ENCODE peak calls at places on chromosomes 1 and 21, in ten cellular contexts. One of them, this sample, is unnamed.

GRCh38 chr1:211566431-211567025 is 12.4 kb downstream of the SLC30A1 start:
- DNase-seq in heart left ventricle: no peak
- DNase-seq in fibroblast of mammary gland: no peak
- DNase-seq in aorta: no peak
- DNase-seq in spleen: no peak
- DNase-seq in cardiac fibroblast: no peak
- DNase-seq in colonic mucosa: no peak
- DNase-seq in left lung: no peak
- DNase-seq in breast epithelium: no peak
- DNase-seq in astrocyte: no peak
- DNase-seq in this sample: no peak

GRCh38 chr1:204829133-204829532 is 41.5 kb upstream of the NFASC start:
- DNase-seq in colonic mucosa: no peak
- DNase-seq in cardiac fibroblast: no peak
- DNase-seq in spleen: no peak
- DNase-seq in breast epithelium: no peak
- DNase-seq in astrocyte: no peak
- DNase-seq in fibroblast of mammary gland: no peak
- DNase-seq in aorta: no peak
- DNase-seq in heart left ventricle: no peak
- DNase-seq in left lung: no peak
- DNase-seq in this sample: no peak

GRCh38 chr21:41933259-41934079 is 20.3 kb downstream of the C2CD2 start:
- DNase-seq in aorta: no peak
- DNase-seq in colonic mucosa: no peak
- DNase-seq in left lung: peak
- DNase-seq in fibroblast of mammary gland: peak
- DNase-seq in spleen: peak
- DNase-seq in cardiac fibroblast: peak
- DNase-seq in astrocyte: no peak
- DNase-seq in breast epithelium: no peak
- DNase-seq in heart left ventricle: no peak
- DNase-seq in this sample: no peak

GRCh38 chr1:4107291-4107690 is 207.2 kb upstream of the C1orf174 start:
- DNase-seq in aorta: peak
- DNase-seq in heart left ventricle: no peak
- DNase-seq in colonic mucosa: no peak
- DNase-seq in fibroblast of mammary gland: no peak
- DNase-seq in astrocyte: no peak
- DNase-seq in spleen: peak
- DNase-seq in left lung: no peak
- DNase-seq in breast epithelium: no peak
- DNase-seq in cardiac fibroblast: no peak
- DNase-seq in this sample: no peak

GRCh38 chr1:109617291-109617801 is 2.1 kb downstream of the GNAT2 start:
- DNase-seq in heart left ventricle: no peak
- DNase-seq in colonic mucosa: no peak
- DNase-seq in astrocyte: peak
- DNase-seq in aorta: no peak
- DNase-seq in cardiac fibroblast: peak
- DNase-seq in spleen: no peak
- DNase-seq in left lung: no peak
- DNase-seq in breast epithelium: no peak
- DNase-seq in fibroblast of mammary gland: peak
- DNase-seq in this sample: peak

GRCh38 chr1:240426056-240426455 is 185.9 kb downstream of the GREM2 start:
- DNase-seq in astrocyte: peak
- DNase-seq in fibroblast of mammary gland: no peak
- DNase-seq in left lung: no peak
- DNase-seq in heart left ventricle: no peak
- DNase-seq in colonic mucosa: no peak
- DNase-seq in aorta: no peak
- DNase-seq in breast epithelium: no peak
- DNase-seq in cardiac fibroblast: no peak
- DNase-seq in spleen: no peak
- DNase-seq in this sample: no peak

GRCh38 chr1:230128569-230129269 is 61.7 kb downstream of the GALNT2 start:
- DNase-seq in left lung: no peak
- DNase-seq in aorta: no peak
- DNase-seq in cardiac fibroblast: no peak
- DNase-seq in colonic mucosa: no peak
- DNase-seq in fibroblast of mammary gland: no peak
- DNase-seq in heart left ventricle: no peak
- DNase-seq in spleen: peak
- DNase-seq in astrocyte: no peak
- DNase-seq in breast epithelium: no peak
- DNase-seq in this sample: no peak

GRCh38 chr1:15128077-15128476 is 25.5 kb upstream of the TMEM51 start:
- DNase-seq in left lung: no peak
- DNase-seq in cardiac fibroblast: no peak
- DNase-seq in astrocyte: no peak
- DNase-seq in heart left ventricle: no peak
- DNase-seq in aorta: no peak
- DNase-seq in spleen: no peak
- DNase-seq in colonic mucosa: no peak
- DNase-seq in breast epithelium: no peak
- DNase-seq in fibroblast of mammary gland: no peak
- DNase-seq in this sample: no peak

GRCh38 chr1:237712082-237712481 is 178.6 kb downstream of the ZP4 start:
- DNase-seq in cardiac fibroblast: no peak
- DNase-seq in breast epithelium: no peak
- DNase-seq in colonic mucosa: no peak
- DNase-seq in heart left ventricle: no peak
- DNase-seq in astrocyte: no peak
- DNase-seq in spleen: no peak
- DNase-seq in aorta: no peak
- DNase-seq in left lung: no peak
- DNase-seq in fibroblast of mammary gland: no peak
- DNase-seq in this sample: no peak

GRCh38 chr1:11714831-11715574 is 20.9 kb upstream of the AGTRAP start:
- DNase-seq in astrocyte: no peak
- DNase-seq in aorta: no peak
- DNase-seq in fibroblast of mammary gland: no peak
- DNase-seq in spleen: no peak
- DNase-seq in breast epithelium: no peak
- DNase-seq in heart left ventricle: no peak
- DNase-seq in left lung: no peak
- DNase-seq in cardiac fibroblast: no peak
- DNase-seq in colonic mucosa: no peak
- DNase-seq in this sample: no peak

GRCh38 chr1:11719313-11720032 is 16.5 kb upstream of the AGTRAP start:
- DNase-seq in spleen: peak
- DNase-seq in cardiac fibroblast: peak
- DNase-seq in colonic mucosa: peak
- DNase-seq in left lung: peak
- DNase-seq in astrocyte: peak
- DNase-seq in heart left ventricle: peak
- DNase-seq in fibroblast of mammary gland: peak
- DNase-seq in breast epithelium: peak
- DNase-seq in aorta: peak
- DNase-seq in this sample: no peak

GRCh38 chr1:11721301-11721700 is 14.6 kb upstream of the AGTRAP start:
- DNase-seq in aorta: no peak
- DNase-seq in cardiac fibroblast: no peak
- DNase-seq in breast epithelium: no peak
- DNase-seq in colonic mucosa: no peak
- DNase-seq in fibroblast of mammary gland: no peak
- DNase-seq in astrocyte: no peak
- DNase-seq in spleen: no peak
- DNase-seq in left lung: no peak
- DNase-seq in heart left ventricle: no peak
- DNase-seq in this sample: no peak

GRCh38 chr1:11720523-11720922 is 15.4 kb upstream of the AGTRAP start:
- DNase-seq in colonic mucosa: no peak
- DNase-seq in breast epithelium: no peak
- DNase-seq in aorta: no peak
- DNase-seq in astrocyte: no peak
- DNase-seq in heart left ventricle: no peak
- DNase-seq in spleen: no peak
- DNase-seq in fibroblast of mammary gland: no peak
- DNase-seq in cardiac fibroblast: no peak
- DNase-seq in left lung: no peak
- DNase-seq in this sample: no peak

DNA sequence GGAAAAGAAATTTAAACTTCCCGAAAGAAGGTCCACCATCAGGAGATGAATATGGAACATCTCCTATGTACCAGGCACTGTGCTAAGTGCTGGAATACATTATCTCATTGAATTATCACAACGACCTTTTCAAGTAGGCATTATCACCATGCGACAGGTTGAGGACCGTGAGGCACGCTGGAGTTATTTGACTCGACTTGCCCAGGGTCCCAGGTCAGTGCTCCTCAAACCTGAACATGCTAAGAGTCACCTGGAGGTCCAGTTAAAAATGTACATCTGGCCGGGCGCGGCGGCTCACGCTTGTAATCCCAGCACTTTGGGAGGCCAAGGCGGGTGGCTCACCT is 15.9 kb upstream of the AGTRAP start:
- DNase-seq in aorta: no peak
- DNase-seq in fibroblast of mammary gland: no peak
- DNase-seq in breast epithelium: no peak
- DNase-seq in spleen: no peak
- DNase-seq in cardiac fibroblast: no peak
- DNase-seq in astrocyte: no peak
- DNase-seq in colonic mucosa: no peak
- DNase-seq in left lung: no peak
- DNase-seq in heart left ventricle: no peak
- DNase-seq in this sample: no peak
- H3K4me3 ChIP-seq in aorta: no peak
- H3K4me3 ChIP-seq in fibroblast of mammary gland: no peak
- H3K4me3 ChIP-seq in breast epithelium: peak
- H3K4me3 ChIP-seq in spleen: peak
- H3K4me3 ChIP-seq in cardiac fibroblast: no peak
- H3K4me3 ChIP-seq in astrocyte: no peak
- H3K4me3 ChIP-seq in colonic mucosa: no peak
- H3K4me3 ChIP-seq in left lung: peak
- H3K4me3 ChIP-seq in heart left ventricle: peak
- H3K4me3 ChIP-seq in this sample: no peak

GRCh38 chr1:2529776-2530500 is at the start of gene HES5:
- DNase-seq in fibroblast of mammary gland: no peak
- DNase-seq in breast epithelium: no peak
- DNase-seq in astrocyte: no peak
- DNase-seq in left lung: no peak
- DNase-seq in heart left ventricle: peak
- DNase-seq in cardiac fibroblast: no peak
- DNase-seq in spleen: no peak
- DNase-seq in aorta: no peak
- DNase-seq in colonic mucosa: peak
- DNase-seq in this sample: no peak
- H3K4me3 ChIP-seq in fibroblast of mammary gland: no peak
- H3K4me3 ChIP-seq in breast epithelium: peak
- H3K4me3 ChIP-seq in astrocyte: no peak
- H3K4me3 ChIP-seq in left lung: peak
- H3K4me3 ChIP-seq in heart left ventricle: peak
- H3K4me3 ChIP-seq in cardiac fibroblast: no peak
- H3K4me3 ChIP-seq in spleen: peak
- H3K4me3 ChIP-seq in aorta: no peak
- H3K4me3 ChIP-seq in colonic mucosa: peak
- H3K4me3 ChIP-seq in this sample: no peak

GRCh38 chr1:57312869-57313268 is 111.0 kb downstream of the DAB1 start:
- DNase-seq in spleen: no peak
- DNase-seq in breast epithelium: no peak
- DNase-seq in astrocyte: no peak
- DNase-seq in fibroblast of mammary gland: no peak
- DNase-seq in cardiac fibroblast: no peak
- DNase-seq in colonic mucosa: no peak
- DNase-seq in aorta: no peak
- DNase-seq in left lung: no peak
- DNase-seq in heart left ventricle: no peak
- DNase-seq in this sample: no peak

GRCh38 chr1:57310992-57311790 is 112.7 kb downstream of the DAB1 start:
- DNase-seq in spleen: no peak
- DNase-seq in cardiac fibroblast: no peak
- DNase-seq in breast epithelium: no peak
- DNase-seq in colonic mucosa: peak
- DNase-seq in fibroblast of mammary gland: no peak
- DNase-seq in heart left ventricle: no peak
- DNase-seq in left lung: no peak
- DNase-seq in aorta: no peak
- DNase-seq in astrocyte: no peak
- DNase-seq in this sample: no peak

GRCh38 chr1:57319165-57319564 is 104.7 kb downstream of the DAB1 start:
- DNase-seq in breast epithelium: no peak
- DNase-seq in left lung: no peak
- DNase-seq in aorta: no peak
- DNase-seq in astrocyte: peak
- DNase-seq in cardiac fibroblast: peak
- DNase-seq in heart left ventricle: no peak
- DNase-seq in spleen: no peak
- DNase-seq in colonic mucosa: no peak
- DNase-seq in fibroblast of mammary gland: peak
- DNase-seq in this sample: no peak

GRCh38 chr1:57321776-57322175 is 102.1 kb downstream of the DAB1 start:
- DNase-seq in left lung: no peak
- DNase-seq in spleen: no peak
- DNase-seq in heart left ventricle: no peak
- DNase-seq in astrocyte: no peak
- DNase-seq in aorta: no peak
- DNase-seq in breast epithelium: no peak
- DNase-seq in colonic mucosa: no peak
- DNase-seq in fibroblast of mammary gland: no peak
- DNase-seq in cardiac fibroblast: no peak
- DNase-seq in this sample: no peak

GRCh38 chr1:57316291-57316690 is 107.6 kb downstream of the DAB1 start:
- DNase-seq in breast epithelium: no peak
- DNase-seq in cardiac fibroblast: no peak
- DNase-seq in aorta: no peak
- DNase-seq in fibroblast of mammary gland: no peak
- DNase-seq in colonic mucosa: no peak
- DNase-seq in spleen: no peak
- DNase-seq in left lung: no peak
- DNase-seq in astrocyte: no peak
- DNase-seq in heart left ventricle: no peak
- DNase-seq in this sample: no peak
- H3K4me3 ChIP-seq in breast epithelium: no peak
- H3K4me3 ChIP-seq in cardiac fibroblast: no peak
- H3K4me3 ChIP-seq in aorta: no peak
- H3K4me3 ChIP-seq in fibroblast of mammary gland: no peak
- H3K4me3 ChIP-seq in colonic mucosa: no peak
- H3K4me3 ChIP-seq in spleen: no peak
- H3K4me3 ChIP-seq in left lung: no peak
- H3K4me3 ChIP-seq in astrocyte: no peak
- H3K4me3 ChIP-seq in heart left ventricle: no peak
- H3K4me3 ChIP-seq in this sample: no peak

DNA sequence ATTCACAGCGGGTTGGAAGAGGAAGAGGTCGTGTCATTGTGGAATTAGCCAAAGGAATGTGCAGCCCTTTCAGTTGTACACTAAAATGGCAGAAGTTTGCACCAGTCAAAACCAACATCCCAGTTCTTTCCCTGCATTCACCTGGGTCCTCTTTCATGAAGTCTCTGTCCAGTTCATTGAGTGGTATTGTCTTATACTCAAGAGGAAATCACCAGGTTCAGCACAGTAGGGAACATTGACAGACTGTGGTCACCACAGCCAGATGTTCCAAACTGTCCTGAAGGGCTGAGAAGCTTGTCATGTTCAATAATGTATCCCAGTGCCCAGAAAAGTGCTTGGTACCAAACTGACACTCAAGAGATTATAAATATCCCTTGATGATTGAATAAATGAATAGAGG is 131.6 kb downstream of the GLUL start:
- DNase-seq in cardiac fibroblast: no peak
- DNase-seq in colonic mucosa: no peak
- DNase-seq in breast epithelium: no peak
- DNase-seq in spleen: no peak
- DNase-seq in left lung: no peak
- DNase-seq in fibroblast of mammary gland: no peak
- DNase-seq in heart left ventricle: no peak
- DNase-seq in astrocyte: no peak
- DNase-seq in aorta: no peak
- DNase-seq in this sample: no peak
- H3K4me3 ChIP-seq in cardiac fibroblast: no peak
- H3K4me3 ChIP-seq in colonic mucosa: no peak
- H3K4me3 ChIP-seq in breast epithelium: no peak
- H3K4me3 ChIP-seq in spleen: no peak
- H3K4me3 ChIP-seq in left lung: no peak
- H3K4me3 ChIP-seq in fibroblast of mammary gland: no peak
- H3K4me3 ChIP-seq in heart left ventricle: no peak
- H3K4me3 ChIP-seq in astrocyte: no peak
- H3K4me3 ChIP-seq in aorta: no peak
- H3K4me3 ChIP-seq in this sample: no peak

This sample was measured in epithelial cell of proximal tubule.